ENCODE peak calls at places on chromosome 7, in five cellular contexts. I, Z, S, N and E are unnamed samples.
A peak's percentile ranks its signal among the peaks of the same experiment; 100 is the strongest.

GRCh38 chr7:37440738-37441404 is 7.8 kb downstream of the ELMO1 start:
- DNase-seq in I (no peak), S (no peak), N (no peak), Z (peak; percentile 21), E (no peak)

GRCh38 chr7:107122483-107122882 is 46.3 kb upstream of the HBP1 start:
- DNase-seq in Z (no peak), S (no peak), I (no peak), N (no peak), E (no peak)

GRCh38 chr7:105268056-105268455 is 120.7 kb downstream of the SRPK2 start:
- DNase-seq in S (no peak), Z (no peak), I (peak; percentile 39), N (no peak), E (no peak)

GRCh38 chr7:101108330-101108857 is 18.5 kb upstream of the SERPINE1 start:
- DNase-seq in I (no peak), N (no peak), Z (no peak), S (no peak), E (no peak)

GRCh38 chr7:2982831-2983230 is 60.8 kb downstream of the CARD11 start:
- DNase-seq in I (no peak), Z (peak; percentile 24), S (peak; percentile 80), N (peak; percentile 37), E (peak; percentile 38)

GRCh38 chr7:47392241-47392759 is 189.6 kb downstream of the TNS3 start:
- DNase-seq in I (peak; percentile 67), S (peak; percentile 51), N (no peak), Z (no peak), E (no peak)

GRCh38 chr7:155999631-156000489 is 187.6 kb upstream of the SHH start:
- DNase-seq in N (no peak), I (no peak), Z (no peak), S (no peak), E (no peak)

GRCh38 chr7:30032310-30033125 is 4.3 kb downstream of the PLEKHA8 start:
- DNase-seq in Z (no peak), I (peak; percentile 59), S (no peak), N (no peak), E (no peak)

GRCh38 chr7:80078159-80078731 is 56.4 kb upstream of the GNAI1 start:
- DNase-seq in S (no peak), Z (no peak), N (no peak), I (no peak), E (no peak)

GRCh38 chr7:16695621-16696237 is 49.7 kb downstream of the BZW2 start:
- DNase-seq in Z (no peak), S (no peak), I (no peak), N (no peak), E (no peak)

GRCh38 chr7:2537981-2538851 is 17.1 kb downstream of the BRAT1 start:
- DNase-seq in N (peak; percentile 1), Z (no peak), S (peak; percentile 62), I (no peak), E (peak; percentile 10)

GRCh38 chr7:151800391-151800790 is 76.5 kb downstream of the PRKAG2 start:
- DNase-seq in N (no peak), Z (no peak), I (no peak), S (no peak), E (no peak)

GRCh38 chr7:11570922-11571550 is 261.0 kb downstream of the THSD7A start:
- DNase-seq in S (no peak), N (no peak), I (no peak), Z (no peak), E (no peak)

GRCh38 chr7:50667789-50668226 is 102.6 kb upstream of the DDC start:
- DNase-seq in Z (no peak), S (no peak), I (no peak), N (no peak), E (no peak)

GRCh38 chr7:74083117-74083876 is at the start of gene LIMK1:
- DNase-seq in S (peak; percentile 94), Z (peak; percentile 84), N (peak; percentile 83), I (no peak), E (peak; percentile 85)

GRCh38 chr7:13115157-13115772 is 427.8 kb downstream of the ARL4A start:
- DNase-seq in N (no peak), I (no peak), Z (no peak), S (no peak), E (no peak)

GRCh38 chr7:27141138-27141537 is 2.3 kb downstream of the HOXA5 start:
- DNase-seq in I (no peak), S (no peak), Z (no peak), N (no peak), E (no peak)

GRCh38 chr7:52507546-52507945 is 527.9 kb upstream of the POM121L12 start:
- DNase-seq in I (no peak), Z (no peak), S (no peak), N (no peak), E (no peak)

GRCh38 chr7:148882668-148883232 is 1.3 kb downstream of the EZH2 start:
- DNase-seq in I (no peak), S (no peak), Z (no peak), N (no peak), E (no peak)

GRCh38 chr7:10015687-10016086 is 958.0 kb upstream of the PHF14 start:
- DNase-seq in Z (no peak), N (no peak), S (no peak), I (no peak), E (no peak)